ENCODE peak calls at places on chromosomes 5 and 9, in seven cellular contexts. B is IMR-90, F is H9, V is mesendoderm, K is H1, Q is mesenchymal stem cell, U is trophoblast cell. W is an unnamed sample.

GRCh38 chr5:40410939-40411635 is 268.6 kb upstream of the PTGER4 start:
- DNase-seq in K (no peak), U (peak), F (no peak), V (no peak), B (peak), Q (peak), W (no peak)

GRCh38 chr5:115543365-115543700 is 1.2 kb downstream of the FEM1C start:
- DNase-seq in K (no peak), U (no peak), V (no peak), B (no peak), F (no peak), Q (peak), W (no peak)

GRCh38 chr5:87649455-87649854 is 236.7 kb upstream of the CCNH start:
- DNase-seq in V (no peak), Q (no peak), B (no peak), K (no peak), F (no peak), U (peak), W (no peak)

GRCh38 chr5:151822141-151822540 is 50.4 kb downstream of the G3BP1 start:
- DNase-seq in U (no peak), F (no peak), V (no peak), Q (no peak), K (no peak), B (no peak), W (no peak)

GRCh38 chr5:144549580-144549979 is 378.9 kb downstream of the KCTD16 start:
- DNase-seq in Q (peak), K (no peak), U (no peak), B (peak), V (no peak), F (no peak), W (no peak)

GRCh38 chr9:130732793-130733221 is 39.2 kb downstream of the EXOSC2 start:
- DNase-seq in B (no peak), U (no peak), Q (no peak), V (no peak), K (no peak), F (no peak), W (no peak)

GRCh38 chr9:32863291-32863690 is 80.0 kb downstream of the TMEM215 start:
- DNase-seq in U (no peak), F (no peak), B (no peak), Q (no peak), K (no peak), V (no peak), W (no peak)

GRCh38 chr9:110049699-110050450 is 158.1 kb downstream of the C9orf152 start:
- DNase-seq in F (peak), U (peak), K (no peak), B (no peak), Q (peak), V (peak), W (no peak)

GRCh38 chr5:159097461-159098284 is 2.0 kb downstream of the EBF1 start:
- DNase-seq in B (peak), Q (peak), V (peak), K (no peak), F (peak), U (no peak), W (peak)

GRCh38 chr5:5295361-5295760 is 127.1 kb upstream of the ICE1 start:
- DNase-seq in K (no peak), B (no peak), Q (no peak), U (no peak), V (no peak), F (no peak), W (no peak)

GRCh38 chr5:132476853-132477729 is 13.5 kb downstream of the IRF1 start:
- DNase-seq in B (no peak), F (no peak), U (peak), K (no peak), V (peak), Q (peak), W (no peak)

GRCh38 chr5:5572010-5572982 is 149.8 kb downstream of the ICE1 start:
- DNase-seq in U (peak), K (no peak), F (peak), V (no peak), B (no peak), Q (no peak), W (no peak)

GRCh38 chr5:101860563-101860962 is 435.5 kb downstream of the SLCO4C1 start:
- DNase-seq in B (no peak), K (no peak), F (no peak), U (no peak), V (no peak), Q (no peak), W (no peak)

GRCh38 chr5:173094012-173094661 is 38.0 kb downstream of the CREBRF start:
- DNase-seq in V (no peak), Q (peak), F (no peak), K (no peak), B (peak), U (peak), W (no peak)

GRCh38 chr5:153888781-153889180 is 149.9 kb downstream of the FAM114A2 start:
- DNase-seq in Q (no peak), K (no peak), V (no peak), B (no peak), F (no peak), U (no peak), W (no peak)

GRCh38 chr5:68875351-68875750 is 218.5 kb upstream of the SLC30A5 start:
- DNase-seq in Q (no peak), F (no peak), U (no peak), B (no peak), K (no peak), V (no peak), W (no peak)

GRCh38 chr5:11851402-11851801 is 52.8 kb downstream of the CTNND2 start:
- DNase-seq in K (no peak), F (no peak), Q (peak), B (no peak), V (peak), U (peak), W (no peak)

GRCh38 chr5:35354751-35355150 is 124.5 kb upstream of the PRLR start:
- DNase-seq in U (no peak), F (no peak), K (no peak), V (no peak), B (no peak), Q (no peak), W (no peak)

GRCh38 chr9:3664044-3664443 is 138.2 kb upstream of the RFX3 start:
- DNase-seq in B (peak), K (no peak), Q (no peak), U (no peak), F (no peak), V (no peak), W (no peak)

GRCh38 chr9:72485821-72486605 is 35.4 kb upstream of the TMC1 start:
- DNase-seq in U (peak), B (peak), Q (peak), K (no peak), V (no peak), F (no peak), W (peak)

GRCh38 chr5:179120421-179120861 is 60.3 kb downstream of the ZNF354C start:
- DNase-seq in V (no peak), F (no peak), Q (no peak), B (no peak), K (no peak), U (no peak), W (no peak)
- H4K8ac ChIP-seq in V (no peak), F (no peak), Q (no peak), B (no peak), K (no peak), U (no peak), W (no peak)

GRCh38 chr5:142398719-142399034 is 73.9 kb upstream of the SPRY4 start:
- DNase-seq in F (no peak), U (no peak), B (no peak), V (no peak), K (no peak), Q (no peak), W (no peak)

GRCh38 chr5:142402752-142403318 is 78.0 kb upstream of the SPRY4 start:
- DNase-seq in K (no peak), U (no peak), B (no peak), Q (no peak), F (no peak), V (no peak), W (no peak)

GRCh38 chr5:142397178-142397577 is 72.4 kb upstream of the SPRY4 start:
- DNase-seq in K (no peak), B (no peak), U (no peak), F (no peak), Q (no peak), V (no peak), W (no peak)

GRCh38 chr5:142396436-142396835 is 71.6 kb upstream of the SPRY4 start:
- DNase-seq in K (no peak), V (no peak), F (no peak), B (no peak), U (no peak), Q (no peak), W (no peak)

DNA sequence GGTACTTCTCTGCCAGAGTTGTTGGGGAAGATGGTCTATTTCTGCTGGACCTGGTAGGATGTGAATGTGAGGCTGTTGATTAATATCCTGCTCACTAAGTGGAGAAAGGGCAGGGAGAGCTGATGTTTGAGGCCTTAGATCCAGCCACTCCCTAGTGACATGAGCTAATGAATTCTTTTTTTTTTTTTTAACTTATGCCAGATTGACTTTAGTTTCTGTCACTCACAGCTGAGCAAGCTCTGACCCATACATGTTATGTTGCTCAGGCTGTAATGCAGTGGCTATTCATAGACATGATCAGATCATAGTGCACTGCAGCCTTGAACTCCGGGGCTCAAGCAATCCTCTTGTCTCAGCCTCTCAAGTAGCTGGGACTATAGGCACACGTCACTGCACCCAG is 75.1 kb upstream of the SPRY4 start:
- DNase-seq in V (no peak), Q (no peak), K (no peak), U (no peak), F (no peak), B (no peak), W (no peak)
- H4K8ac ChIP-seq in V (no peak), Q (no peak), K (no peak), U (no peak), F (no peak), B (peak), W (no peak)

GRCh38 chr5:137747848-137748247 is 6.3 kb downstream of the HNRNPA0 start:
- DNase-seq in U (no peak), V (peak), Q (no peak), B (no peak), K (no peak), F (no peak), W (no peak)
- H4K8ac ChIP-seq in U (no peak), V (no peak), Q (no peak), B (no peak), K (no peak), F (no peak), W (no peak)

GRCh38 chr9:25678147-25678666 is at the start of gene TUSC1:
- DNase-seq in Q (peak), V (peak), F (peak), U (peak), K (no peak), B (peak), W (peak)
- H4K8ac ChIP-seq in Q (peak), V (peak), F (no peak), U (peak), K (peak), B (peak), W (peak)

W was measured in neuronal stem cell.